ENCODE peak calls at places on chromosomes 16 and 17, in seven cellular contexts. M is lung, G is prostate gland, E is RWPE2, H is AG09309, D is esophagus squamous epithelium, X is tibial artery. T is an unnamed sample.

GRCh38 chr17:61205931-61206330 is 193.7 kb upstream of the TBX2 start:
- DNase-seq in X (no peak), M (no peak), G (no peak), D (no peak), E (no peak), H (no peak), T (no peak)

GRCh38 chr16:1972490-1972877 is 631 bp downstream of the TBL3 start:
- DNase-seq in E (no peak), H (no peak), M (no peak), G (no peak), X (no peak), D (no peak), T (no peak)

GRCh38 chr16:52203096-52203495 is 343.8 kb downstream of the TOX3 start:
- DNase-seq in X (no peak), G (no peak), E (no peak), D (no peak), H (no peak), M (no peak), T (no peak)

GRCh38 chr16:6190756-6191155 is 1093.2 kb upstream of the EEF2KMT start:
- DNase-seq in D (no peak), M (no peak), H (no peak), E (no peak), X (no peak), G (no peak), T (no peak)

GRCh38 chr17:61770752-61771533 is 92.4 kb downstream of the BRIP1 start:
- DNase-seq in H (peak; percentile 52), D (no peak), X (no peak), M (no peak), E (no peak), G (no peak), T (no peak)

GRCh38 chr16:5479925-5480324 is 382.3 kb upstream of the EEF2KMT start:
- DNase-seq in E (no peak), M (no peak), X (no peak), D (no peak), G (no peak), H (no peak), T (no peak)

GRCh38 chr16:84090212-84090611 is 26.5 kb downstream of the MBTPS1 start:
- DNase-seq in H (no peak), M (no peak), E (no peak), X (no peak), D (no peak), G (no peak), T (no peak)

GRCh38 chr16:67530013-67530939 is 1.6 kb downstream of the RIPOR1 start:
- DNase-seq in H (no peak), M (peak; percentile 67), E (no peak), X (peak; percentile 94), G (peak; percentile 35), D (no peak), T (no peak)

GRCh38 chr17:44115585-44116415 is 7.6 kb downstream of the HDAC5 start:
- DNase-seq in X (no peak), G (no peak), D (no peak), H (no peak), M (no peak), E (no peak), T (no peak)

GRCh38 chr17:6420173-6420641 is 14.7 kb downstream of the AIPL1 start:
- DNase-seq in M (no peak), G (no peak), E (no peak), X (no peak), H (no peak), D (no peak), T (no peak)

GRCh38 chr17:76179496-76180467 is 38.7 kb upstream of the FOXJ1 start:
- DNase-seq in M (no peak), H (no peak), G (no peak), D (no peak), E (no peak), X (no peak), T (no peak)

GRCh38 chr17:62715882-62716390 is 88.5 kb downstream of the MRC2 start:
- DNase-seq in D (no peak), M (no peak), X (peak; percentile 41), H (no peak), E (no peak), G (no peak), T (no peak)

GRCh38 chr16:17367034-17367433 is 103.7 kb downstream of the XYLT1 start:
- DNase-seq in G (no peak), E (no peak), H (no peak), X (no peak), M (no peak), D (no peak), T (no peak)

GRCh38 chr16:67547423-67548264 is 14.7 kb upstream of the CTCF start:
- DNase-seq in H (no peak), G (no peak), D (no peak), X (no peak), M (no peak), E (no peak), T (no peak)

GRCh38 chr16:188674-189073 is 8.4 kb downstream of the HBQ1 start:
- DNase-seq in M (no peak), H (no peak), D (no peak), X (no peak), E (no peak), G (no peak), T (no peak)
- TF ChIP-seq CTCF in M (no peak), H (no peak), D (no peak), X (no peak), E (peak; percentile 37), G (no peak), T (peak; percentile 39)

GRCh38 chr17:82817947-82818346 is 21.9 kb downstream of the ZNF750 start:
- DNase-seq in H (no peak), X (no peak), E (no peak), M (no peak), G (no peak), D (no peak), T (no peak)

GRCh38 chr17:82815354-82815753 is 24.5 kb downstream of the ZNF750 start:
- DNase-seq in G (no peak), M (no peak), H (no peak), D (no peak), X (no peak), E (peak; percentile 44), T (no peak)

GRCh38 chr17:82814834-82815233 is 25.0 kb downstream of the ZNF750 start:
- DNase-seq in E (peak; percentile 51), X (no peak), G (no peak), M (no peak), D (no peak), H (no peak), T (no peak)

GRCh38 chr17:82815790-82816305 is 24.0 kb downstream of the ZNF750 start:
- DNase-seq in D (no peak), E (peak; percentile 17), M (no peak), H (no peak), X (no peak), G (peak; percentile 72), T (no peak)

GRCh38 chr17:82816358-82816757 is 23.5 kb downstream of the ZNF750 start:
- DNase-seq in X (no peak), E (no peak), H (no peak), M (no peak), D (no peak), G (no peak), T (no peak)
- H3K4me3 ChIP-seq in X (no peak overlapping the region), E (no peak overlapping the region), H (no peak overlapping the region), M (no peak overlapping the region), D (no peak overlapping the region), G (no peak overlapping the region), T (no peak overlapping the region)

GRCh38 chr17:79796570-79797491 is at the start of gene CBX8:
- DNase-seq in G (peak; percentile 99), D (peak; percentile 96), M (peak; percentile 100), X (peak; percentile 99), E (peak; percentile 100), H (peak; percentile 96), T (peak; percentile 97)
- TF ChIP-seq CTCF in G (peak; percentile 57), D (no peak), M (peak; percentile 12), X (peak; percentile 21), E (no peak), H (peak; percentile 8), T (no peak)

DNA sequence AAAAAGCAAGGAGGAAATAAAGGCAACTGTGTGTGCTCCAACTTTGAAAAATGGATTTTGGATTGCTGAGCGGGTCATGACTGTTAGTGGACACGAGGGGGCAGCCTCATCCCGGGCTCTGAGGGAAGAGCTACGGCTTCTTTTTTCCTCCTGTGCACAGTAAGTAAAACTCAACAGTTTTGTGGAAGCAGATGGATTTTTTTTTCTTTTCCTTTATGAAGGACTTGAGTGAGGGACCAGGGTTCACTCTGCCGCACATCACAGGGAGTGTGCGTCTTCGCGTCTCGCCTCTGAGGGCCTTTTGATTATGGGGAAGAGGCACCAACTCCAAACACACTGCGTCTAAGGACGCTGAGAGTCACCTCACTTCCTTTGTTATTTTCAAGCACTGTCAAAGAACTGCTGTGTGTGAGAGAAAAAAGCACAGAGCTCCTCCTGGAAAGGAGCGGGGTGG is 80.3 kb upstream of the GOT2 start:
- DNase-seq in H (no peak), D (no peak), E (no peak), X (no peak), G (peak; percentile 35), M (no peak), T (no peak)
- H3K4me3 ChIP-seq in H (no peak overlapping the region), D (no peak overlapping the region), E (peak overlapping the region; percentile 6), X (peak overlapping the region; percentile 29), G (no peak overlapping the region), M (no peak overlapping the region), T (no peak overlapping the region)

GRCh38 chr16:82169861-82170845 is at the start of gene MPHOSPH6:
- DNase-seq in X (peak; percentile 93), H (peak; percentile 52), D (peak; percentile 54), G (peak; percentile 87), E (peak; percentile 87), M (peak; percentile 90), T (peak; percentile 44)
- TF ChIP-seq CTCF in X (no peak), H (no peak), D (peak; percentile 22), G (peak; percentile 42), E (no peak), M (no peak), T (no peak)

GRCh38 chr17:8384801-8385335 is 1.9 kb upstream of the RPL26 start:
- DNase-seq in X (peak; percentile 38), H (peak; percentile 67), D (no peak), M (no peak), G (no peak), E (no peak), T (no peak)
- H3K4me3 ChIP-seq in X (no peak overlapping the region), H (no peak overlapping the region), D (peak overlapping the region; percentile 84), M (no peak overlapping the region), G (no peak overlapping the region), E (no peak overlapping the region), T (no peak overlapping the region)

GRCh38 chr17:78689029-78689428 is 93.0 kb downstream of the CYTH1 start:
- DNase-seq in X (no peak), M (no peak), E (peak; percentile 2), D (no peak), G (no peak), H (no peak), T (no peak)
- TF ChIP-seq CTCF in X (no peak), M (no peak), E (no peak), D (no peak), G (no peak), H (no peak), T (peak; percentile 48)

GRCh38 chr16:87496101-87496801 is 3.4 kb upstream of the ZCCHC14 start:
- DNase-seq in G (no peak), E (no peak), M (no peak), D (no peak), H (no peak), X (no peak), T (no peak)
- H3K4me3 ChIP-seq in G (no peak overlapping the region), E (no peak overlapping the region), M (no peak overlapping the region), D (no peak overlapping the region), H (no peak overlapping the region), X (no peak overlapping the region), T (no peak overlapping the region)

T was measured in GM12864.